ENCODE peak calls at places on chromosomes 1 and 21, in six cellular contexts. One of them, this sample, is unnamed.

GRCh38 chr1:155003766-155004351 is 1.3 kb downstream of the ZBTB7B start:
- DNase-seq in lower leg skin: peak; percentile 95
- DNase-seq in brain microvascular endothelial cell: no peak
- DNase-seq in A549: no peak
- DNase-seq in hippocampal formation: no peak
- DNase-seq in CD4-positive, alpha-beta T cell: no peak
- DNase-seq in this sample: no peak

GRCh38 chr21:36539434-36540150 is 59.7 kb upstream of the CLDN14 start:
- DNase-seq in lower leg skin: peak; percentile 12
- DNase-seq in brain microvascular endothelial cell: no peak
- DNase-seq in A549: no peak
- DNase-seq in hippocampal formation: no peak
- DNase-seq in CD4-positive, alpha-beta T cell: no peak
- DNase-seq in this sample: no peak

GRCh38 chr21:37614351-37614875 is 247.8 kb downstream of the DYRK1A start:
- DNase-seq in lower leg skin: no peak
- DNase-seq in brain microvascular endothelial cell: no peak
- DNase-seq in A549: no peak
- DNase-seq in hippocampal formation: no peak
- DNase-seq in CD4-positive, alpha-beta T cell: no peak
- DNase-seq in this sample: peak; percentile 77

GRCh38 chr21:38733973-38734546 is 71.7 kb upstream of the ETS2 start:
- DNase-seq in lower leg skin: peak; percentile 99
- DNase-seq in brain microvascular endothelial cell: peak; percentile 79
- DNase-seq in A549: peak; percentile 47
- DNase-seq in hippocampal formation: peak; percentile 65
- DNase-seq in CD4-positive, alpha-beta T cell: peak; percentile 74
- DNase-seq in this sample: peak; percentile 98

GRCh38 chr1:117014209-117014608 is 12.6 kb downstream of the CD101 start:
- DNase-seq in lower leg skin: no peak
- DNase-seq in brain microvascular endothelial cell: peak; percentile 28
- DNase-seq in A549: no peak
- DNase-seq in hippocampal formation: no peak
- DNase-seq in CD4-positive, alpha-beta T cell: no peak
- DNase-seq in this sample: no peak

GRCh38 chr1:101567582-101568189 is 330.9 kb downstream of the S1PR1 start:
- DNase-seq in lower leg skin: no peak
- DNase-seq in brain microvascular endothelial cell: peak; percentile 11
- DNase-seq in A549: peak; percentile 1
- DNase-seq in hippocampal formation: no peak
- DNase-seq in CD4-positive, alpha-beta T cell: peak; percentile 29
- DNase-seq in this sample: no peak

GRCh38 chr1:54249798-54250497 is 50.0 kb downstream of the MRPL37 start:
- DNase-seq in lower leg skin: no peak
- DNase-seq in brain microvascular endothelial cell: peak; percentile 82
- DNase-seq in A549: peak; percentile 71
- DNase-seq in hippocampal formation: no peak
- DNase-seq in CD4-positive, alpha-beta T cell: no peak
- DNase-seq in this sample: no peak

GRCh38 chr1:77639557-77640069 is 42.8 kb downstream of the ZZZ3 start:
- DNase-seq in lower leg skin: no peak
- DNase-seq in brain microvascular endothelial cell: no peak
- DNase-seq in A549: no peak
- DNase-seq in hippocampal formation: no peak
- DNase-seq in CD4-positive, alpha-beta T cell: no peak
- DNase-seq in this sample: no peak

GRCh38 chr21:29308456-29308783 is 9.7 kb downstream of the BACH1 start:
- DNase-seq in lower leg skin: no peak
- DNase-seq in brain microvascular endothelial cell: no peak
- DNase-seq in A549: no peak
- DNase-seq in hippocampal formation: no peak
- DNase-seq in CD4-positive, alpha-beta T cell: no peak
- DNase-seq in this sample: no peak

GRCh38 chr1:58592521-58593134 is 15.6 kb upstream of the TACSTD2 start:
- DNase-seq in lower leg skin: no peak
- DNase-seq in brain microvascular endothelial cell: peak; percentile 65
- DNase-seq in A549: peak; percentile 11
- DNase-seq in hippocampal formation: no peak
- DNase-seq in CD4-positive, alpha-beta T cell: no peak
- DNase-seq in this sample: no peak

GRCh38 chr21:33817663-33818433 is 97.8 kb downstream of the ATP5PO start:
- DNase-seq in lower leg skin: no peak
- DNase-seq in brain microvascular endothelial cell: no peak
- DNase-seq in A549: no peak
- DNase-seq in hippocampal formation: no peak
- DNase-seq in CD4-positive, alpha-beta T cell: no peak
- DNase-seq in this sample: peak; percentile 47

GRCh38 chr1:94045465-94046056 is 75.4 kb downstream of the ABCA4 start:
- DNase-seq in lower leg skin: peak; percentile 96
- DNase-seq in brain microvascular endothelial cell: peak; percentile 99
- DNase-seq in A549: peak; percentile 93
- DNase-seq in hippocampal formation: peak; percentile 46
- DNase-seq in CD4-positive, alpha-beta T cell: no peak
- DNase-seq in this sample: peak; percentile 93

GRCh38 chr21:43297989-43298388 is 128.9 kb downstream of the SIK1 start:
- DNase-seq in lower leg skin: no peak
- DNase-seq in brain microvascular endothelial cell: no peak
- DNase-seq in A549: no peak
- DNase-seq in hippocampal formation: no peak
- DNase-seq in CD4-positive, alpha-beta T cell: no peak
- DNase-seq in this sample: no peak

GRCh38 chr1:8988618-8988967 is 37.6 kb downstream of the SLC2A7 start:
- DNase-seq in lower leg skin: no peak
- DNase-seq in brain microvascular endothelial cell: no peak
- DNase-seq in A549: no peak
- DNase-seq in hippocampal formation: no peak
- DNase-seq in CD4-positive, alpha-beta T cell: no peak
- DNase-seq in this sample: no peak